ENCODE peak calls at places on chromosomes 11 and 22, in six cellular contexts. One of them, this sample, is unnamed.
A peak's percentile ranks its signal among the peaks of the same experiment; 100 is the strongest.

GRCh38 chr11:74770456-74770855 is 21.8 kb downstream of the RNF169 start:
- DNase-seq in thoracic aorta: no peak
- DNase-seq in IMR-90: peak; percentile 68
- DNase-seq in B cell: no peak
- DNase-seq in endothelial cell: no peak
- DNase-seq in choroid plexus epithelial cell: peak; percentile 28
- DNase-seq in this sample: peak; percentile 56

GRCh38 chr11:65616575-65617001 is 1.0 kb downstream of the PCNX3 start:
- DNase-seq in thoracic aorta: no peak
- DNase-seq in IMR-90: no peak
- DNase-seq in B cell: no peak
- DNase-seq in endothelial cell: no peak
- DNase-seq in choroid plexus epithelial cell: peak; percentile 13
- DNase-seq in this sample: no peak

GRCh38 chr11:66326261-66327111 is 9.6 kb upstream of the CD248 start:
- DNase-seq in thoracic aorta: no peak
- DNase-seq in IMR-90: no peak
- DNase-seq in B cell: no peak
- DNase-seq in endothelial cell: no peak
- DNase-seq in choroid plexus epithelial cell: peak; percentile 21
- DNase-seq in this sample: peak; percentile 72

GRCh38 chr11:120547871-120548681 is 36.5 kb downstream of the GRIK4 start:
- DNase-seq in thoracic aorta: peak; percentile 76
- DNase-seq in IMR-90: peak; percentile 98
- DNase-seq in B cell: no peak
- DNase-seq in endothelial cell: no peak
- DNase-seq in choroid plexus epithelial cell: peak; percentile 87
- DNase-seq in this sample: peak; percentile 89

GRCh38 chr11:69746780-69747742 is 28.1 kb downstream of the FGF4 start:
- DNase-seq in thoracic aorta: no peak
- DNase-seq in IMR-90: no peak
- DNase-seq in B cell: no peak
- DNase-seq in endothelial cell: no peak
- DNase-seq in choroid plexus epithelial cell: no peak
- DNase-seq in this sample: peak; percentile 31

GRCh38 chr11:33445761-33446161 is 188.6 kb downstream of the HIPK3 start:
- DNase-seq in thoracic aorta: no peak
- DNase-seq in IMR-90: peak; percentile 70
- DNase-seq in B cell: no peak
- DNase-seq in endothelial cell: no peak
- DNase-seq in choroid plexus epithelial cell: peak; percentile 39
- DNase-seq in this sample: peak; percentile 60

GRCh38 chr11:97140885-97141494 is 751.2 kb downstream of the JRKL start:
- DNase-seq in thoracic aorta: no peak
- DNase-seq in IMR-90: no peak
- DNase-seq in B cell: no peak
- DNase-seq in endothelial cell: peak; percentile 11
- DNase-seq in choroid plexus epithelial cell: peak; percentile 6
- DNase-seq in this sample: peak; percentile 55

GRCh38 chr11:469684-470667 is 19.9 kb downstream of the PTDSS2 start:
- DNase-seq in thoracic aorta: no peak
- DNase-seq in IMR-90: peak; percentile 81
- DNase-seq in B cell: no peak
- DNase-seq in endothelial cell: peak; percentile 37
- DNase-seq in choroid plexus epithelial cell: peak; percentile 91
- DNase-seq in this sample: peak; percentile 80

GRCh38 chr11:2927851-2928604 is 1.2 kb downstream of the PHLDA2 start:
- DNase-seq in thoracic aorta: no peak
- DNase-seq in IMR-90: peak; percentile 28
- DNase-seq in B cell: no peak
- DNase-seq in endothelial cell: no peak
- DNase-seq in choroid plexus epithelial cell: peak; percentile 56
- DNase-seq in this sample: peak; percentile 55

GRCh38 chr11:95592455-95592854 is 197.1 kb downstream of the FAM76B start:
- DNase-seq in thoracic aorta: no peak
- DNase-seq in IMR-90: peak; percentile 23
- DNase-seq in B cell: no peak
- DNase-seq in endothelial cell: no peak
- DNase-seq in choroid plexus epithelial cell: peak; percentile 48
- DNase-seq in this sample: no peak

GRCh38 chr11:66050581-66051231 is 1.5 kb upstream of the SF3B2 start:
- DNase-seq in thoracic aorta: no peak
- DNase-seq in IMR-90: no peak
- DNase-seq in B cell: no peak
- DNase-seq in endothelial cell: no peak
- DNase-seq in choroid plexus epithelial cell: no peak
- DNase-seq in this sample: no peak

GRCh38 chr11:94823127-94823732 is 55.1 kb downstream of the AMOTL1 start:
- DNase-seq in thoracic aorta: no peak
- DNase-seq in IMR-90: no peak
- DNase-seq in B cell: no peak
- DNase-seq in endothelial cell: no peak
- DNase-seq in choroid plexus epithelial cell: no peak
- DNase-seq in this sample: no peak

GRCh38 chr22:46582281-46582811 is 37.8 kb upstream of the GRAMD4 start:
- DNase-seq in thoracic aorta: no peak
- DNase-seq in IMR-90: no peak
- DNase-seq in B cell: no peak
- DNase-seq in endothelial cell: no peak
- DNase-seq in choroid plexus epithelial cell: no peak
- DNase-seq in this sample: no peak

GRCh38 chr11:17790453-17790852 is 55.9 kb downstream of the KCNC1 start:
- DNase-seq in thoracic aorta: no peak
- DNase-seq in IMR-90: peak; percentile 92
- DNase-seq in B cell: no peak
- DNase-seq in endothelial cell: no peak
- DNase-seq in choroid plexus epithelial cell: peak; percentile 84
- DNase-seq in this sample: peak; percentile 5

GRCh38 chr11:33500865-33501479 is 199.7 kb downstream of the C11orf91 start:
- DNase-seq in thoracic aorta: no peak
- DNase-seq in IMR-90: peak; percentile 65
- DNase-seq in B cell: no peak
- DNase-seq in endothelial cell: peak; percentile 49
- DNase-seq in choroid plexus epithelial cell: peak; percentile 68
- DNase-seq in this sample: peak; percentile 47

GRCh38 chr11:106840993-106841392 is 177.3 kb downstream of the GUCY1A2 start:
- DNase-seq in thoracic aorta: no peak
- DNase-seq in IMR-90: no peak
- DNase-seq in B cell: no peak
- DNase-seq in endothelial cell: no peak
- DNase-seq in choroid plexus epithelial cell: no peak
- DNase-seq in this sample: no peak

GRCh38 chr11:28738549-28738948 is 630.4 kb downstream of the METTL15 start:
- DNase-seq in thoracic aorta: no peak
- DNase-seq in IMR-90: peak; percentile 34
- DNase-seq in B cell: no peak
- DNase-seq in endothelial cell: no peak
- DNase-seq in choroid plexus epithelial cell: no peak
- DNase-seq in this sample: no peak

GRCh38 chr11:11988099-11988651 is 20.3 kb downstream of the DKK3 start:
- DNase-seq in thoracic aorta: no peak
- DNase-seq in IMR-90: peak; percentile 87
- DNase-seq in B cell: no peak
- DNase-seq in endothelial cell: no peak
- DNase-seq in choroid plexus epithelial cell: peak; percentile 71
- DNase-seq in this sample: peak; percentile 52

GRCh38 chr11:72239296-72239848 is 4.6 kb downstream of the PHOX2A start:
- DNase-seq in thoracic aorta: no peak
- DNase-seq in IMR-90: peak; percentile 38
- DNase-seq in B cell: peak; percentile 0
- DNase-seq in endothelial cell: no peak
- DNase-seq in choroid plexus epithelial cell: peak; percentile 47
- DNase-seq in this sample: peak; percentile 57

GRCh38 chr11:133174013-133174412 is 358.3 kb downstream of the OPCML start:
- DNase-seq in thoracic aorta: no peak
- DNase-seq in IMR-90: no peak
- DNase-seq in B cell: no peak
- DNase-seq in endothelial cell: no peak
- DNase-seq in choroid plexus epithelial cell: no peak
- DNase-seq in this sample: no peak

GRCh38 chr11:76152086-76152658 is 54.1 kb downstream of the WNT11 start:
- DNase-seq in thoracic aorta: peak; percentile 71
- DNase-seq in IMR-90: peak; percentile 65
- DNase-seq in B cell: peak; percentile 77
- DNase-seq in endothelial cell: peak; percentile 91
- DNase-seq in choroid plexus epithelial cell: peak; percentile 74
- DNase-seq in this sample: peak; percentile 87

GRCh38 chr22:19880786-19881569 is 26.3 kb upstream of the GNB1L start:
- DNase-seq in thoracic aorta: no peak
- DNase-seq in IMR-90: peak; percentile 94
- DNase-seq in B cell: no peak
- DNase-seq in endothelial cell: peak; percentile 77
- DNase-seq in choroid plexus epithelial cell: peak; percentile 96
- DNase-seq in this sample: peak; percentile 98

GRCh38 chr11:96091476-96091875 is 167.6 kb upstream of the MTMR2 start:
- DNase-seq in thoracic aorta: no peak
- DNase-seq in IMR-90: peak; percentile 27
- DNase-seq in B cell: no peak
- DNase-seq in endothelial cell: no peak
- DNase-seq in choroid plexus epithelial cell: no peak
- DNase-seq in this sample: no peak

GRCh38 chr11:12800032-12800671 is 125.9 kb downstream of the TEAD1 start:
- DNase-seq in thoracic aorta: no peak
- DNase-seq in IMR-90: peak; percentile 81
- DNase-seq in B cell: no peak
- DNase-seq in endothelial cell: no peak
- DNase-seq in choroid plexus epithelial cell: peak; percentile 74
- DNase-seq in this sample: peak; percentile 71

GRCh38 chr11:46489668-46490560 is 98.3 kb upstream of the CHRM4 start:
- DNase-seq in thoracic aorta: no peak
- DNase-seq in IMR-90: peak; percentile 69
- DNase-seq in B cell: no peak
- DNase-seq in endothelial cell: peak; percentile 44
- DNase-seq in choroid plexus epithelial cell: peak; percentile 83
- DNase-seq in this sample: peak; percentile 69
- TF ChIP-seq CTCF in thoracic aorta: peak; percentile 29
- TF ChIP-seq CTCF in IMR-90: peak; percentile 61
- TF ChIP-seq CTCF in B cell: peak; percentile 54
- TF ChIP-seq CTCF in endothelial cell: peak; percentile 28
- TF ChIP-seq CTCF in choroid plexus epithelial cell: peak; percentile 80
- TF ChIP-seq CTCF in this sample: peak; percentile 72

DNA sequence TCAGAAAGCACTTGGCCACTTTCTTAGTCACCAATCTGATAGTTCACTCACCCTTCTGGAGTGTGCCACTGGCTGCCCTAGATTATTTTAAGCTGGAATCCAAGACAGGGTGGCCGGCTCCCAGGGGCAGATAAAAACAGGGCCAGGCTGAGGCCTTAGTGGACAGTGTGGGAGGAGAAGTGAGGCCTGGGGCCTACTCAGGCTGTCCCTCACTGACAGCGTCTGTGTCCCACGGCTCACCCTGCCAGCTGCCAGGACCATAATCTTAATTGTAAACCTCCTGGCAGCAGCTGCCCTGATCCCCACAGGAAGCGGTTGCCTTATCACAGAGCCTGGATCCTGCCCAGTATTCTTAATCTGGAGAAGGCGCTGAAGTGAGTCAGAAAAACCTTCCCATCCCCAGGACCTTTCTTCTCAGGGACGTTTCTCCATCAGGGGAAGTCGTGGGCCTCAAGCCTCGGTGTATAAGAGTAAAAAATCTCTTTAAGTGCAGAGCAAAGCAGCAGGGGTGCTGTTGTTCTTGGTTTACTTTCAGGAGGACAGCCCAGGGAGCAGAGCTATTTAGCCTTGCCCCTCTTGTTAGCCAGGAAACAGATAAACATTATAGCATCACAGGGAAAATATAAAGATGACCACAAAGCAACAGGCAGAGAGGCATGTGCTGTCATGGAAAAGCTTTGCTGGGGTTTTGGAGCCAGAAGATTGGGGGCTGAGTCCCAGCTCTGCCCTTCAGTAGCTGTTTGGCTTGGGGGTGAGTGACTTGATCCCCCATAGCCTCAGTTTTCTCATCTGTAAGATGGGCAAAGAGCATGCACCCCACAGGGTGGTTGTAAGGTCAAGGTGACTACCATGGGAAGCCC is 39.6 kb downstream of the TSPAN18 start:
- DNase-seq in thoracic aorta: peak; percentile 48
- DNase-seq in IMR-90: peak; percentile 93
- DNase-seq in B cell: no peak
- DNase-seq in endothelial cell: no peak
- DNase-seq in choroid plexus epithelial cell: peak; percentile 96
- DNase-seq in this sample: peak; percentile 64
- TF ChIP-seq CTCF in thoracic aorta: no peak
- TF ChIP-seq CTCF in IMR-90: peak; percentile 39
- TF ChIP-seq CTCF in B cell: no peak
- TF ChIP-seq CTCF in endothelial cell: no peak
- TF ChIP-seq CTCF in choroid plexus epithelial cell: peak; percentile 22
- TF ChIP-seq CTCF in this sample: no peak

GRCh38 chr22:32697331-32697995 is 104.0 kb upstream of the TIMP3 start:
- DNase-seq in thoracic aorta: no peak
- DNase-seq in IMR-90: no peak
- DNase-seq in B cell: no peak
- DNase-seq in endothelial cell: no peak
- DNase-seq in choroid plexus epithelial cell: no peak
- DNase-seq in this sample: no peak

GRCh38 chr22:32693102-32693501 is 108.4 kb upstream of the TIMP3 start:
- DNase-seq in thoracic aorta: no peak
- DNase-seq in IMR-90: no peak
- DNase-seq in B cell: no peak
- DNase-seq in endothelial cell: no peak
- DNase-seq in choroid plexus epithelial cell: no peak
- DNase-seq in this sample: no peak

GRCh38 chr22:32698926-32699619 is 102.4 kb upstream of the TIMP3 start:
- DNase-seq in thoracic aorta: no peak
- DNase-seq in IMR-90: no peak
- DNase-seq in B cell: no peak
- DNase-seq in endothelial cell: no peak
- DNase-seq in choroid plexus epithelial cell: no peak
- DNase-seq in this sample: no peak

GRCh38 chr22:32695451-32695891 is 106.0 kb upstream of the TIMP3 start:
- DNase-seq in thoracic aorta: no peak
- DNase-seq in IMR-90: peak; percentile 95
- DNase-seq in B cell: no peak
- DNase-seq in endothelial cell: no peak
- DNase-seq in choroid plexus epithelial cell: peak; percentile 89
- DNase-seq in this sample: peak; percentile 64

DNA sequence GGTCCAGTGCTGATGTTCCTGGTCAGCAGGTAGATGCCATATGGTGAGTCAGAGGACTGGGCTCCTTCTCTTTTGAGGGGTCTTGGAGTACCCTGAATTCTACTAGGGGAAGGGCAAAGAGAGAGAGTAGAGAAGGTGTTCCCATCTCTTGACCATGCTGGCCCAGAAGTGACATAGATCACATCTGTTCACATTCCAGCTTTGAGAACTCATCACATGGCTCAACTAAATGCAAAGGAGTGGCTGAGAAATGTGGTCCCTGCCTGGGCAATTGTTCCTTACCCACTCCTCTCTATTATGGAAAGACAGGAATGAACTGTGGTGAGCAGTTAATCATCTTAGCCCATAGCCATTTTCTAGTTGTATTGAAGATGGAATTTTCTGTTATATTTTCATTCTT is 105.4 kb upstream of the TIMP3 start:
- DNase-seq in thoracic aorta: no peak
- DNase-seq in IMR-90: no peak
- DNase-seq in B cell: no peak
- DNase-seq in endothelial cell: no peak
- DNase-seq in choroid plexus epithelial cell: no peak
- DNase-seq in this sample: no peak
- TF ChIP-seq CTCF in thoracic aorta: no peak
- TF ChIP-seq CTCF in IMR-90: no peak
- TF ChIP-seq CTCF in B cell: no peak
- TF ChIP-seq CTCF in endothelial cell: no peak
- TF ChIP-seq CTCF in choroid plexus epithelial cell: no peak
- TF ChIP-seq CTCF in this sample: no peak

GRCh38 chr11:91078221-91078620 is 855.4 kb upstream of the CHORDC1 start:
- DNase-seq in thoracic aorta: no peak
- DNase-seq in IMR-90: no peak
- DNase-seq in B cell: no peak
- DNase-seq in endothelial cell: no peak
- DNase-seq in choroid plexus epithelial cell: no peak
- DNase-seq in this sample: no peak

GRCh38 chr11:91075032-91075695 is 852.3 kb upstream of the CHORDC1 start:
- DNase-seq in thoracic aorta: no peak
- DNase-seq in IMR-90: no peak
- DNase-seq in B cell: no peak
- DNase-seq in endothelial cell: no peak
- DNase-seq in choroid plexus epithelial cell: no peak
- DNase-seq in this sample: no peak
- TF ChIP-seq CTCF in thoracic aorta: no peak
- TF ChIP-seq CTCF in IMR-90: no peak
- TF ChIP-seq CTCF in B cell: no peak
- TF ChIP-seq CTCF in endothelial cell: no peak
- TF ChIP-seq CTCF in choroid plexus epithelial cell: no peak
- TF ChIP-seq CTCF in this sample: no peak